ENCODE peak calls at places on chromosome 4, in seven cellular contexts. H is COR-L47; P is activated CD8-positive, alpha-beta memory T cell treated with anti-CD3 and anti-CD28 coated beads for 48 hours; U is stimulated activated CD8-positive, alpha-beta memory T cell treated with anti-CD3 and anti-CD28 coated beads, Interleukin-7, amount 100 ng/mL, for 1 hour; D is naive B cell; I is Right ventricle myocardium superior; N is hippocampal formation. J is an unnamed sample.

GRCh38 chr4:113921089-113921842 is 58.2 kb downstream of the ARSJ start:
- DNase-seq in H (no peak), P (no peak), U (no peak), D (no peak), I (no peak), N (no peak), J (no peak)

GRCh38 chr4:121428721-121429120 is 47.9 kb upstream of the QRFPR start:
- DNase-seq in H (no peak), P (no peak), U (no peak), D (no peak), I (no peak), N (no peak), J (no peak)

GRCh38 chr4:39362827-39363226 is 3.3 kb downstream of the RFC1 start:
- DNase-seq in H (no peak), P (no peak), U (no peak), D (no peak), I (no peak), N (no peak), J (no peak)

GRCh38 chr4:89353514-89353913 is 45.9 kb upstream of the GPRIN3 start:
- DNase-seq in H (no peak), P (no peak), U (no peak), D (no peak), I (no peak), N (no peak), J (no peak)

GRCh38 chr4:31411606-31412005 is 691.4 kb downstream of the PCDH7 start:
- DNase-seq in H (no peak), P (no peak), U (no peak), D (no peak), I (no peak), N (no peak), J (no peak)

GRCh38 chr4:152784490-152785195 is 4.9 kb downstream of the ARFIP1 start:
- DNase-seq in H (peak), P (no peak), U (no peak), D (no peak), I (no peak), N (no peak), J (peak)

GRCh38 chr4:76585897-76586360 is 150.9 kb downstream of the SHROOM3 start:
- DNase-seq in H (peak), P (no peak), U (no peak), D (peak), I (peak), N (no peak), J (peak)

GRCh38 chr4:108991929-108992328 is 229.1 kb upstream of the ETNPPL start:
- DNase-seq in H (no peak), P (no peak), U (no peak), D (no peak), I (no peak), N (no peak), J (no peak)

GRCh38 chr4:24405356-24405755 is 179.0 kb downstream of the DHX15 start:
- DNase-seq in H (no peak), P (no peak), U (no peak), D (no peak), I (no peak), N (no peak), J (no peak)